ENCODE peak calls at places on chromosomes 2 and 18, in four cellular contexts. One of them, this sample, is unnamed.

GRCh38 chr2:34143149-34143548 is 544.0 kb upstream of the FAM98A start:
- DNase-seq in NCI-H460: no peak
- DNase-seq in NCI-H82: no peak
- DNase-seq in endothelial cell: no peak
- DNase-seq in this sample: no peak

GRCh38 chr2:6067089-6067488 is 374.9 kb downstream of the SOX11 start:
- DNase-seq in NCI-H460: no peak
- DNase-seq in NCI-H82: no peak
- DNase-seq in endothelial cell: no peak
- DNase-seq in this sample: no peak

GRCh38 chr2:79389475-79389874 is 123.4 kb upstream of the CTNNA2 start:
- DNase-seq in NCI-H460: no peak
- DNase-seq in NCI-H82: no peak
- DNase-seq in endothelial cell: no peak
- DNase-seq in this sample: no peak

GRCh38 chr18:58009166-58009565 is 34.9 kb upstream of the NEDD4L start:
- DNase-seq in NCI-H460: no peak
- DNase-seq in NCI-H82: no peak
- DNase-seq in endothelial cell: no peak
- DNase-seq in this sample: no peak

GRCh38 chr2:150483532-150483931 is 3.9 kb downstream of the RND3 start:
- DNase-seq in NCI-H460: no peak
- DNase-seq in NCI-H82: no peak
- DNase-seq in endothelial cell: no peak
- DNase-seq in this sample: peak

GRCh38 chr2:170929686-170930050 is 615 bp downstream of the GORASP2 start:
- DNase-seq in NCI-H460: no peak
- DNase-seq in NCI-H82: peak
- DNase-seq in endothelial cell: peak
- DNase-seq in this sample: peak

GRCh38 chr18:26502834-26503233 is 45.5 kb downstream of the KCTD1 start:
- DNase-seq in NCI-H460: no peak
- DNase-seq in NCI-H82: no peak
- DNase-seq in endothelial cell: no peak
- DNase-seq in this sample: no peak

GRCh38 chr2:199339826-199340605 is 117.7 kb downstream of the SATB2 start:
- DNase-seq in NCI-H460: peak
- DNase-seq in NCI-H82: no peak
- DNase-seq in endothelial cell: no peak
- DNase-seq in this sample: peak

This sample was measured in HFFc6.